ENCODE peak calls at places on chromosome 1, in four cellular contexts. Z is tibial artery, L is A549, T is ELR. X is an unnamed sample.

GRCh38 chr1:222079546-222079945 is 337.7 kb upstream of the DUSP10 start:
- DNase-seq in Z (no peak), L (no peak), T (no peak), X (no peak)

GRCh38 chr1:234212764-234213406 is 160.4 kb upstream of the COA6 start:
- DNase-seq in Z (no peak), L (peak), T (peak), X (no peak)

GRCh38 chr1:13228343-13228781 is 2.4 kb upstream of the PRAMEF18 start:
- DNase-seq in Z (no peak), L (no peak), T (peak), X (no peak)

GRCh38 chr1:15386128-15386824 is 23.4 kb upstream of the EFHD2 start:
- DNase-seq in Z (no peak), L (no peak), T (no peak), X (no peak)

GRCh38 chr1:6497215-6497866 is 5.9 kb upstream of the PLEKHG5 start:
- DNase-seq in Z (no peak), L (peak), T (peak), X (peak)

GRCh38 chr1:41880261-41880660 is 38.5 kb downstream of the HIVEP3 start:
- DNase-seq in Z (no peak), L (no peak), T (peak), X (no peak)

GRCh38 chr1:15353839-15354579 is 55.7 kb upstream of the EFHD2 start:
- DNase-seq in Z (no peak), L (no peak), T (peak), X (no peak)

GRCh38 chr1:229098903-229099578 is 171.9 kb upstream of the RAB4A start:
- DNase-seq in Z (no peak), L (no peak), T (no peak), X (no peak)

GRCh38 chr1:56255516-56256181 is 323.7 kb downstream of the PLPP3 start:
- DNase-seq in Z (peak), L (no peak), T (no peak), X (peak)

GRCh38 chr1:25541425-25541824 is 2.0 kb upstream of the LDLRAP1 start:
- DNase-seq in Z (no peak), L (no peak), T (no peak), X (no peak)